ENCODE peak calls at places on chromosomes 11 and 22, in four cellular contexts. J is K562, T is GM12878, X is HepG2. F is an unnamed sample.

GRCh38 chr11:100681064-100681502 is 6.0 kb upstream of the ARHGAP42 start:
- DNase-seq in J (peak; percentile 58), T (peak; percentile 95), X (peak; percentile 76), F (peak; percentile 69)

GRCh38 chr22:36405221-36405631 is 17.5 kb upstream of the MYH9 start:
- DNase-seq in J (no peak), T (no peak), X (no peak), F (no peak)

GRCh38 chr11:125165664-125166346 is 1.3 kb downstream of the PKNOX2 start:
- DNase-seq in J (no peak), T (no peak), X (no peak), F (peak; percentile 57)

GRCh38 chr11:11513438-11513837 is 108.4 kb downstream of the GALNT18 start:
- DNase-seq in J (no peak), T (no peak), X (no peak), F (no peak)

GRCh38 chr22:29093980-29094379 is 21.1 kb downstream of the KREMEN1 start:
- DNase-seq in J (no peak), T (no peak), X (no peak), F (no peak)

GRCh38 chr11:843818-844692 is 1.4 kb downstream of the TSPAN4 start:
- DNase-seq in J (peak; percentile 57), T (no peak), X (peak; percentile 89), F (peak; percentile 98)

GRCh38 chr22:36764641-36765040 is 11.3 kb downstream of the IFT27 start:
- DNase-seq in J (no peak), T (no peak), X (no peak), F (no peak)

GRCh38 chr11:130131957-130132850 is 27.4 kb upstream of the ST14 start:
- DNase-seq in J (peak; percentile 78), T (peak; percentile 15), X (peak; percentile 68), F (peak; percentile 87)

GRCh38 chr11:133930053-133930766 is 26.6 kb downstream of the IGSF9B start:
- DNase-seq in J (no peak), T (no peak), X (no peak), F (no peak)

GRCh38 chr11:77191429-77191822 is 63.4 kb downstream of the MYO7A start:
- DNase-seq in J (peak; percentile 68), T (no peak), X (no peak), F (no peak)

GRCh38 chr11:106463796-106464201 is 386.3 kb downstream of the AASDHPPT start:
- DNase-seq in J (no peak), T (no peak), X (peak; percentile 40), F (no peak)

GRCh38 chr11:130215531-130216220 is 56.1 kb downstream of the ST14 start:
- DNase-seq in J (no peak), T (no peak), X (no peak), F (no peak)

GRCh38 chr11:46322759-46323158 is 24.5 kb upstream of the DGKZ start:
- DNase-seq in J (peak; percentile 70), T (no peak), X (no peak), F (peak; percentile 85)

GRCh38 chr11:41085123-41085522 is 374.3 kb downstream of the LRRC4C start:
- DNase-seq in J (no peak), T (no peak), X (no peak), F (no peak)

GRCh38 chr11:64086263-64086938 is 50.7 kb downstream of the FLRT1 start:
- DNase-seq in J (no peak), T (no peak), X (no peak), F (no peak)

GRCh38 chr11:4748435-4748834 is 21.3 kb downstream of the OR51F1 start:
- DNase-seq in J (no peak), T (no peak), X (no peak), F (no peak)
- TF ChIP-seq CREB1 in J (no peak), T (no peak), X (no peak), F (no peak)

GRCh38 chr22:35380537-35381423 is at the start of gene HMOX1:
- DNase-seq in J (no peak), T (no peak), X (peak; percentile 73), F (peak; percentile 91)

GRCh38 chr22:35381424-35381772 is 502 bp downstream of the HMOX1 start:
- DNase-seq in J (no peak), T (no peak), X (no peak), F (no peak)

GRCh38 chr22:35378547-35379078 is 2.3 kb upstream of the HMOX1 start:
- DNase-seq in J (no peak), T (no peak), X (peak; percentile 47), F (no peak)

GRCh38 chr22:35379146-35379993 is 1.5 kb upstream of the HMOX1 start:
- DNase-seq in J (no peak), T (no peak), X (peak; percentile 79), F (no peak)

DNA sequence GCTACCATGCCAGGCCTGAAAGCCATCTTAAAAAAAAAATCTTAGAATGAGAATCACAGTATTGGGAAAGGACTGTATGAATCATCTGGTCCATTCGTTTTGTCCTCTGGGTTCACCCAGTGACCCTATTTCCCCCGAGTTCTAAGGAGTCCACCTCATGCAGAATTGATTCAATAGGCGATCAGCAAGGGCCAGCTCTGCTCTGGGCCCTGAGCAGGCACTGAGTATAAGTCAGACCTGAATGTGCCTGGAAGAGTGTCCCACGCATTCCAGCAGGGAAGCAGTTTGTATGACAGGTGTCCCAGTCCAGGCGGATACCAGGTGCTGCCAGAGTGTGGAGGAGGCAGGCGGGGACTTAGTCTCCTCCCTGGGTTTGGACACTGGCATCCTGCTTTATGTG is 883 bp upstream of the HMOX1 start:
- DNase-seq in J (no peak), T (no peak), X (no peak), F (no peak)
- H3K27ac ChIP-seq in J (no peak overlapping the region), T (no peak overlapping the region), X (peak overlapping the region; percentile 76), F (no peak overlapping the region)

DNA sequence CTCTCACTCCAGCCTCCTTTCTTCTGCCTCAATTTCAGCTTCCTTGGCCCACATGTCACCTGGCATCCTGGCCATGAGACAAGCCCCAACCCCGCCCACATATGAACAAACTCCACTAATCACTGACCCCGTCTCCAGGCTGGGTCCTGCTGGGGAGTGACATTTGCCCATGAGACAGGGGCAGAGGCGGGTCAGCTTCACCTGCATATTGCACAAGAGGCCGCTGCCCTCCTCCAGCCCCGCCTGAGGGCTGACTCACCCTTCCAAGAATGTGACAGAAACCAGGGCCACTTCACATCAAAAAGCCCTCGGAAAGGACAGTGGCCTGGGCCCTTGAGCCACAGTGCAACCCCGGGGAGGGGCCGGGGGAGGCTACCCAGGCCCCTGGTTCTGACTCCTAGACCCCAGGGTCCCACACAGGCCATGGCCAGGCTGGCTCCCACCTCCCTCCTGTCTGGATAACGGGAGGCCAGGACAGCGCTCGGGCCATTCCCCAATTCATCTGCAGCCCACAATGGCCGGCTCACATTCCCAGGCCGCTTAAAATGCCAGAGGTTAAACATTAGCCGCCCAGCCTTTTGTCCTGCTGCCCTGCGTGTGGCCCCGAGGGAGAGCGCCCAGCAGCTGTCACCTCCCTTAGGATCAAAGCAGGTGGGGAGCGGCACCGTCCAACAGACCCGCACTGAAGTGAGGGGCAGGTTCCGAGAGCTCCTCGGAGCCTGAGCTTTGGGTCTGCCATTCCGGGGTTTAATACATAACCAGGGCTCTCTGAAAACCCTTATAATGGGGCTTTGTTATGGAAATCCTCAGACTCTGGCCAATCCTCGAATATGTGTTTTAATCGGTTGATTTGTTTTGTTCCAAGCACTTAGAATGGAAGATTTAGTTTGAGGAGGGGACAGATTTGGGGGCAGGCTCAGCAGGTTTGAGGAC is 42.3 kb downstream of the TRMU start:
- DNase-seq in J (peak; percentile 40), T (no peak), X (peak; percentile 96), F (peak; percentile 74)
- TF ChIP-seq JUNB in J (no peak), T (no peak), X (peak; percentile 99), F (no peak)

DNA sequence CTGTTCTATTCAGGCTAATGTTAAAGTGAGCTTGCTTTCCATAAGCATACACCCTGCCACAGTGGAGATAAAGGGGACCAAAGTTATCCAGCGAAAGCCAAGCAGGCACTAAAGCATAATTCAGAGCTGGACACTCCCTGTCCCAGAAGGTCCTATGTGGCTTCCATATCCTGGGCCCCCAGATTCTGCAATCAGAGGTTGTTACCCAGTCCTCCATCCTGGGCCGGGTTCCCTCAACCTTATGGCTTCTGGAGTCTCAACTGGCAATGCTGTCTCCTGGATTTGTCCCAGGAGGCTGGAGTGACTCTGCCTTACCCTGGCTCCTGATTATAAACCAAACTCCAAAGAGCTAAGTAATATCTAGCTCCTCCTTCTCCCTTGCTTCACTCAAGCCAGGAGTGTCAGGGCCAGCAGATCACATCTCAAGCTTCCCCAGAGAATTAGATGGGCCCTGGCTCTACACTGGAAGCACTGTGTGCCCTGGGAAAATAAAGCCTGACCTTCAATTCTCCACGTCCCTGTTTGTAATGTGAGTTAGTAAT is 14.0 kb upstream of the SMIM35 start:
- DNase-seq in J (no peak), T (no peak), X (no peak), F (no peak)
- TF ChIP-seq CREB1 in J (no peak), T (no peak), X (no peak), F (no peak)

GRCh38 chr11:61113209-61113608 is 10.9 kb downstream of the CD5 start:
- DNase-seq in J (no peak), T (no peak), X (no peak), F (no peak)

GRCh38 chr11:61111060-61111435 is 8.8 kb downstream of the CD5 start:
- DNase-seq in J (no peak), T (no peak), X (no peak), F (no peak)

GRCh38 chr11:61109671-61110070 is 7.4 kb downstream of the CD5 start:
- DNase-seq in J (no peak), T (no peak), X (no peak), F (no peak)

GRCh38 chr11:61110255-61111059 is 8.2 kb downstream of the CD5 start:
- DNase-seq in J (no peak), T (no peak), X (no peak), F (no peak)

GRCh38 chr11:61111786-61112517 is 9.7 kb downstream of the CD5 start:
- DNase-seq in J (no peak), T (no peak), X (no peak), F (no peak)
- H3K27ac ChIP-seq in J (no peak overlapping the region), T (no peak overlapping the region), X (no peak overlapping the region), F (no peak overlapping the region)

DNA sequence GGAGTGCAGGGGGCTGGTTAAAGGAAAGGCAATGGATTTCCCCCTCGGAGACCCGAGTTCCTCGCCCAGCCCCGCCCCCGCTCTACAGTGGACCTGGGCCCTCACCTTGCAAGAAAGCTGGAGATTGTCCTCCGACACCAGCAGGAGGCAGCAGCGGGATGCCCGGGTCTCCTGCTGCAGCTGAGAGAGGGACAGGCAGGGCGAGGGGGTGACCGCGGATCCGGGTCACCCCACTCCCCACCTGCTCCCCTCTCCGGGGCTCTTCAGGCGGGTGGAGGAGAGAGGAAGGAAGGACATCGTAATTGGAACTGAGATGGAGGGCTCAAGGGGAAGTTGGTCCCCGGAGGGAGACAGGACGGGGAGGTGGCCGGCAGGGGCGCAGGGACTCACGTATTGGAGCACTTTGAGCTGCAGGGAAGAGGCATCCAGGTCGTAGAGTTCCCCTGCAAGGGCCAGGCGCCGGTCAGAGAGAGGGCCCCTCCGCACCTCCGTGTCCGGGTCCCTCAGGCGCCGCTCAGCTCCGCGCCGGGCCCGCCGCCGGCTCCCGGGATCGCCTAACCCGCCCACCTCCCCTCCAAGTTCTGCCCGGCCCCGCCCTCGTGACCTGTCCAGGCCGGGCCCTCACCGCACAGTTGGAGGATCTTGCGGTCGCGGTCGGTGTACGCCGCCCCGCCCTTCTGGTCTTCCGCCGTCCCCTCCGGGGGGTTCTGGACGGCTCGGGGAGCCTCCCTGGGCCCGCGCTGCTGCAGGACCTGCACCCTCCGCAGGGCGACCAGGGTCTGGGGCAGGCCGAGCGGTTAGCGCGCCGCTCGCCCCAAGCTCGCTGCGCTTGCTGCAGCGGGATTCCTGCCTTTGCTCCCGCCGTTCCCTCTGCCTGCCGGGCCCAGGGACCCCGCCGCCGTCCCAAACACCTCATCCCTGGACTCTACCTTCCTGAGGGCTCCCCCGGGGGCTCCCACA is 84.1 kb downstream of the PDE2A start:
- DNase-seq in J (peak; percentile 61), T (no peak), X (peak; percentile 48), F (peak; percentile 89)
- TF ChIP-seq JUNB in J (no peak), T (no peak), X (no peak), F (no peak)